ENCODE peak calls at places on chromosomes 1 and 21, in ten cellular contexts. I is CD8-positive, alpha-beta T cell; F is stimulated activated naive B cell treated with anti-CD40 and anti-IgM and Interleukin-4, amounts not matched to agents 10 μg/mL and 1 μg/mL and 100 μg/mL, for 72 hours; H is Ammon's horn; L is testis; D is T-helper 2 cell; X is right cardiac atrium; S is EL; N is psoas muscle; T is C1 segment of cervical spinal cord. W is an unnamed sample.
A peak's percentile ranks its signal among the peaks of the same experiment; 100 is the strongest.

GRCh38 chr1:168360622-168361021 is 79.9 kb downstream of the TBX19 start:
- DNase-seq in I (no peak), F (no peak), H (no peak), L (no peak), D (no peak), X (no peak), S (no peak), N (no peak), T (no peak), W (no peak)

GRCh38 chr1:236502972-236503639 is 20.7 kb upstream of the LGALS8 start:
- DNase-seq in I (no peak), F (peak; percentile 31), H (peak; percentile 55), L (peak; percentile 46), D (no peak), X (peak; percentile 79), S (peak; percentile 87), N (peak; percentile 25), T (no peak), W (no peak)

GRCh38 chr1:66617362-66617761 is 83.4 kb downstream of the SGIP1 start:
- DNase-seq in I (no peak), F (no peak), H (no peak), L (no peak), D (no peak), X (no peak), S (no peak), N (no peak), T (no peak), W (no peak)

GRCh38 chr1:107692580-107693345 is 272.2 kb downstream of the VAV3 start:
- DNase-seq in I (no peak), F (no peak), H (no peak), L (no peak), D (no peak), X (no peak), S (no peak), N (no peak), T (no peak), W (no peak)

GRCh38 chr1:234670936-234671628 is 61.1 kb upstream of the IRF2BP2 start:
- DNase-seq in I (no peak), F (no peak), H (no peak), L (no peak), D (no peak), X (no peak), S (no peak), N (no peak), T (no peak), W (no peak)

GRCh38 chr1:111475706-111476105 is 1.9 kb downstream of the C1orf162 start:
- DNase-seq in I (no peak), F (no peak), H (no peak), L (no peak), D (no peak), X (no peak), S (no peak), N (no peak), T (no peak), W (no peak)

GRCh38 chr1:39980555-39981313 is 25.8 kb downstream of the MFSD2A start:
- DNase-seq in I (no peak), F (no peak), H (no peak), L (no peak), D (no peak), X (no peak), S (no peak), N (no peak), T (no peak), W (no peak)

GRCh38 chr1:39940253-39940652 is 14.7 kb upstream of the MFSD2A start:
- DNase-seq in I (no peak), F (no peak), H (no peak), L (no peak), D (no peak), X (peak; percentile 53), S (no peak), N (no peak), T (no peak), W (no peak)

GRCh38 chr1:12595839-12596821 is 21.9 kb downstream of the DHRS3 start:
- DNase-seq in I (peak; percentile 31), F (no peak), H (peak; percentile 83), L (peak; percentile 72), D (no peak), X (peak; percentile 99), S (peak; percentile 95), N (peak; percentile 95), T (no peak), W (no peak)

GRCh38 chr1:76141898-76142297 is 67.4 kb downstream of the ST6GALNAC3 start:
- DNase-seq in I (no peak), F (no peak), H (no peak), L (no peak), D (no peak), X (no peak), S (no peak), N (no peak), T (no peak), W (no peak)

GRCh38 chr1:42931108-42931539 is 27.5 kb downstream of the SLC2A1 start:
- DNase-seq in I (peak; percentile 67), F (peak; percentile 63), H (peak; percentile 70), L (no peak), D (peak; percentile 39), X (no peak), S (peak; percentile 55), N (no peak), T (no peak), W (peak; percentile 46)

GRCh38 chr21:29080454-29080930 is 7.0 kb upstream of the CCT8 start:
- DNase-seq in I (peak; percentile 30), F (no peak), H (no peak), L (peak; percentile 19), D (no peak), X (peak; percentile 58), S (no peak), N (no peak), T (no peak), W (no peak)

GRCh38 chr1:7264101-7264500 is 478.8 kb downstream of the CAMTA1 start:
- DNase-seq in I (no peak), F (no peak), H (no peak), L (no peak), D (no peak), X (no peak), S (no peak), N (no peak), T (no peak), W (no peak)

GRCh38 chr1:245155186-245156040 is 628 bp downstream of the KIF26B start:
- DNase-seq in I (no peak), F (peak; percentile 3), H (no peak), L (no peak), D (no peak), X (no peak), S (peak; percentile 34), N (no peak), T (no peak), W (no peak)

GRCh38 chr21:44024895-44025353 is 12.8 kb downstream of the TRAPPC10 start:
- DNase-seq in I (no peak), F (no peak), H (peak; percentile 77), L (peak; percentile 56), D (no peak), X (peak; percentile 90), S (peak; percentile 47), N (peak; percentile 63), T (no peak), W (no peak)